ENCODE peak calls at places on chromosome 13, in six cellular contexts. One of them, this sample, is unnamed.

GRCh38 chr13:103605546-103606326 is 539.5 kb upstream of the SLC10A2 start:
- DNase-seq in Peyer's patch: no peak
- DNase-seq in body of pancreas: no peak
- DNase-seq in uterus: no peak
- DNase-seq in ovary: no peak
- DNase-seq in transverse colon: no peak
- DNase-seq in this sample: no peak

GRCh38 chr13:82654851-82655517 is 1227.3 kb downstream of the SLITRK1 start:
- DNase-seq in Peyer's patch: peak
- DNase-seq in body of pancreas: peak
- DNase-seq in uterus: no peak
- DNase-seq in ovary: no peak
- DNase-seq in transverse colon: peak
- DNase-seq in this sample: no peak

GRCh38 chr13:75704942-75705320 is 68.8 kb downstream of the LMO7 start:
- DNase-seq in Peyer's patch: peak
- DNase-seq in body of pancreas: peak
- DNase-seq in uterus: no peak
- DNase-seq in ovary: no peak
- DNase-seq in transverse colon: peak
- DNase-seq in this sample: no peak

GRCh38 chr13:108176685-108177274 is 38.6 kb downstream of the LIG4 start:
- DNase-seq in Peyer's patch: no peak
- DNase-seq in body of pancreas: peak
- DNase-seq in uterus: no peak
- DNase-seq in ovary: no peak
- DNase-seq in transverse colon: peak
- DNase-seq in this sample: no peak

GRCh38 chr13:44895584-44895983 is 93.7 kb downstream of the NUFIP1 start:
- DNase-seq in Peyer's patch: no peak
- DNase-seq in body of pancreas: no peak
- DNase-seq in uterus: no peak
- DNase-seq in ovary: no peak
- DNase-seq in transverse colon: no peak
- DNase-seq in this sample: no peak

GRCh38 chr13:99909836-99910619 is 61.5 kb downstream of the ZIC5 start:
- DNase-seq in Peyer's patch: no peak
- DNase-seq in body of pancreas: peak
- DNase-seq in uterus: no peak
- DNase-seq in ovary: no peak
- DNase-seq in transverse colon: no peak
- DNase-seq in this sample: no peak

GRCh38 chr13:87678353-87678752 is 7.2 kb downstream of the SLITRK5 start:
- DNase-seq in Peyer's patch: no peak
- DNase-seq in body of pancreas: no peak
- DNase-seq in uterus: no peak
- DNase-seq in ovary: no peak
- DNase-seq in transverse colon: no peak
- DNase-seq in this sample: no peak

GRCh38 chr13:36818483-36819063 is 449 bp upstream of the RFXAP start:
- DNase-seq in Peyer's patch: no peak
- DNase-seq in body of pancreas: no peak
- DNase-seq in uterus: no peak
- DNase-seq in ovary: no peak
- DNase-seq in transverse colon: no peak
- DNase-seq in this sample: no peak

GRCh38 chr13:40764587-40765403 is 6.2 kb downstream of the MRPS31 start:
- DNase-seq in Peyer's patch: no peak
- DNase-seq in body of pancreas: peak
- DNase-seq in uterus: no peak
- DNase-seq in ovary: no peak
- DNase-seq in transverse colon: no peak
- DNase-seq in this sample: no peak

GRCh38 chr13:32731074-32731473 is 144.8 kb downstream of the PDS5B start:
- DNase-seq in Peyer's patch: no peak
- DNase-seq in body of pancreas: no peak
- DNase-seq in uterus: no peak
- DNase-seq in ovary: no peak
- DNase-seq in transverse colon: no peak
- DNase-seq in this sample: no peak
- H3K27ac ChIP-seq in Peyer's patch: no peak
- H3K27ac ChIP-seq in body of pancreas: no peak
- H3K27ac ChIP-seq in uterus: peak
- H3K27ac ChIP-seq in ovary: no peak
- H3K27ac ChIP-seq in transverse colon: peak
- H3K27ac ChIP-seq in this sample: peak

DNA sequence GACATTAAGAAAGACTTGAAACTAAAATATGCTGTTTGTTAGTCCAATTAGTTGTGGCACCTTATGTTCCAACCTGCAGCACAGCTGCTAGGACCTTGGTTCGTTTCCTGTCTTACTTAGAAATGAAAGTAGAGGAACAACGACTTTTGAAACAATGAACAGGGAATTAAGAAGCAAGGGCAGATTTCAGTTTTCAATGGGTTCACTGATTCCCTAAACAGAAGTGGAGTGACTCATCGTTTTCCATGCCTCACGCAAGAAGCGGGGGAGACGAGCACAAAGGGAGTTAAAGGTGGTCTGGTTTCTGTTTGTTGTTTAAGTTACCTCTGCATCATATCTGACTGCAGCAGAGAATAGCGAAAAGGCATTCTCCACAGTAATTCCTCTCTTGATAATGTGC is 44.8 kb downstream of the PHF11 start:
- DNase-seq in Peyer's patch: no peak
- DNase-seq in body of pancreas: no peak
- DNase-seq in uterus: peak
- DNase-seq in ovary: no peak
- DNase-seq in transverse colon: no peak
- DNase-seq in this sample: no peak
- TF ChIP-seq POLR2A in Peyer's patch: no peak
- TF ChIP-seq POLR2A in body of pancreas: no peak
- TF ChIP-seq POLR2A in uterus: no peak
- TF ChIP-seq POLR2A in ovary: no peak
- TF ChIP-seq POLR2A in transverse colon: no peak
- TF ChIP-seq POLR2A in this sample: no peak

GRCh38 chr13:42907745-42908144 is 84.3 kb downstream of the EPSTI1 start:
- DNase-seq in Peyer's patch: no peak
- DNase-seq in body of pancreas: no peak
- DNase-seq in uterus: no peak
- DNase-seq in ovary: no peak
- DNase-seq in transverse colon: no peak
- DNase-seq in this sample: no peak

GRCh38 chr13:42906257-42906656 is 85.8 kb downstream of the EPSTI1 start:
- DNase-seq in Peyer's patch: no peak
- DNase-seq in body of pancreas: no peak
- DNase-seq in uterus: no peak
- DNase-seq in ovary: no peak
- DNase-seq in transverse colon: no peak
- DNase-seq in this sample: no peak

DNA sequence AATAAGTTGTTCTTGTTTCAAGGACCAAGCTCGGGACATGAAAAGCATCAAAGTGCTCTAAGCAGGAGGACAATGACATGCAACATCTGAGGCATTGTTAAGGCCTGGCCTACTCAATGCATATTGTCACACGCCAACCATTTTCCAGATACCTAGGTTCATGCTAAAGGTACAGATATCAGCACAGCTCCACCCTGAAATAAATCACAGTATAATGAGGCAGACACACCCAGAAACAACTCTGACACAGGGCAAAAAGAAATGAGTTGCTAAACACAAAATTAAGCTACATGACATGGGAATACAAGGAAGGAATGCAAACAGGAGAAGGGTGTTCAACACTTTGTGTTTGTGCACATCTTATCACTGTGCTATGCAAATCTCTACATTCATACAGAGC is 86.5 kb downstream of the EPSTI1 start:
- DNase-seq in Peyer's patch: no peak
- DNase-seq in body of pancreas: no peak
- DNase-seq in uterus: no peak
- DNase-seq in ovary: no peak
- DNase-seq in transverse colon: no peak
- DNase-seq in this sample: no peak
- H3K27ac ChIP-seq in Peyer's patch: no peak
- H3K27ac ChIP-seq in body of pancreas: no peak
- H3K27ac ChIP-seq in uterus: no peak
- H3K27ac ChIP-seq in ovary: no peak
- H3K27ac ChIP-seq in transverse colon: no peak
- H3K27ac ChIP-seq in this sample: no peak

GRCh38 chr13:90783273-90783672 is 564.2 kb upstream of the MIR17HG start:
- DNase-seq in Peyer's patch: no peak
- DNase-seq in body of pancreas: no peak
- DNase-seq in uterus: no peak
- DNase-seq in ovary: no peak
- DNase-seq in transverse colon: no peak
- DNase-seq in this sample: no peak

GRCh38 chr13:90792335-90792734 is 555.2 kb upstream of the MIR17HG start:
- DNase-seq in Peyer's patch: no peak
- DNase-seq in body of pancreas: no peak
- DNase-seq in uterus: no peak
- DNase-seq in ovary: no peak
- DNase-seq in transverse colon: no peak
- DNase-seq in this sample: no peak

GRCh38 chr13:90787007-90787406 is 560.5 kb upstream of the MIR17HG start:
- DNase-seq in Peyer's patch: no peak
- DNase-seq in body of pancreas: no peak
- DNase-seq in uterus: no peak
- DNase-seq in ovary: no peak
- DNase-seq in transverse colon: no peak
- DNase-seq in this sample: no peak
- TF ChIP-seq POLR2A in Peyer's patch: no peak
- TF ChIP-seq POLR2A in body of pancreas: no peak
- TF ChIP-seq POLR2A in uterus: no peak
- TF ChIP-seq POLR2A in ovary: no peak
- TF ChIP-seq POLR2A in transverse colon: no peak
- TF ChIP-seq POLR2A in this sample: no peak

DNA sequence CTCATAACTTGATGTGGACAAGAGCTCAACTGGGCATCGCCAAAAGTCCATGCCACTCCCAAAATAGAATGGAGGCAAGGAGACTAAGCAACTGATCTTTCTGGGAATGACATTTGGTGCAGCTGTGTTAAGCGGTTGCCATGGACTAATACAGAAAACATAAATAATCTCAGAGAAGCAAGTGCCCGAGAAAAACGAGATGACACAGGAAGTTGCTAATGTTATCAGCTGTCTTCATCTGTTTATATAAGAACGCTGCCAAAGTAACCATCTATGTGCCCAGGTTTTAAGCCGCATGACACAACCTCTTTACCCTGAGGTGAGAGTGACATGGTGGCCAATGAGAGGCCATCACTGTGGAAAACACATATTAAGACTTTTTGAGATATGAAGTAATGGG is 54.9 kb upstream of the SACS start:
- DNase-seq in Peyer's patch: no peak
- DNase-seq in body of pancreas: no peak
- DNase-seq in uterus: no peak
- DNase-seq in ovary: no peak
- DNase-seq in transverse colon: no peak
- DNase-seq in this sample: no peak
- H3K27ac ChIP-seq in Peyer's patch: no peak
- H3K27ac ChIP-seq in body of pancreas: no peak
- H3K27ac ChIP-seq in uterus: no peak
- H3K27ac ChIP-seq in ovary: no peak
- H3K27ac ChIP-seq in transverse colon: no peak
- H3K27ac ChIP-seq in this sample: no peak

DNA sequence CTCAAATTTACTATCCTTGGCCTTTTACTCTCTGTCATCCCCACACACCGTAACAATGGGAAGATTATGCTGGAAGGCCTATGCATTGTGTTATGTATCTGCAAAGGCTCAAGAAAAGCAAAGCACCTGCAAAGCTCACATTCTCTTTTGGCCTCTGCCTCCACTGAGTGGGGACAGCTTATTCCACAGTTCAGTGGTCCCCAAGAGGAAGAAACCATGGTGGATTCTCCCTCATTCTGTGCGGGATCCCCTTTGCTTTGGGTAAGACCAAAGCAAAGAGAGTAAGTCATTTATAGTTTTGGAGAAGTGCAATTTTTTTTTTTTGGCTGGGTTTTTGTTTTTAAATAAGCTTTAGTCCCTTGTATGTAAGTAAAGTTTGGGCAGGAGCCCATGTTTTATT is 530.5 kb downstream of the FGF9 start:
- DNase-seq in Peyer's patch: no peak
- DNase-seq in body of pancreas: no peak
- DNase-seq in uterus: no peak
- DNase-seq in ovary: no peak
- DNase-seq in transverse colon: no peak
- DNase-seq in this sample: no peak
- TF ChIP-seq POLR2A in Peyer's patch: no peak
- TF ChIP-seq POLR2A in body of pancreas: no peak
- TF ChIP-seq POLR2A in uterus: no peak
- TF ChIP-seq POLR2A in ovary: no peak
- TF ChIP-seq POLR2A in transverse colon: no peak
- TF ChIP-seq POLR2A in this sample: no peak

DNA sequence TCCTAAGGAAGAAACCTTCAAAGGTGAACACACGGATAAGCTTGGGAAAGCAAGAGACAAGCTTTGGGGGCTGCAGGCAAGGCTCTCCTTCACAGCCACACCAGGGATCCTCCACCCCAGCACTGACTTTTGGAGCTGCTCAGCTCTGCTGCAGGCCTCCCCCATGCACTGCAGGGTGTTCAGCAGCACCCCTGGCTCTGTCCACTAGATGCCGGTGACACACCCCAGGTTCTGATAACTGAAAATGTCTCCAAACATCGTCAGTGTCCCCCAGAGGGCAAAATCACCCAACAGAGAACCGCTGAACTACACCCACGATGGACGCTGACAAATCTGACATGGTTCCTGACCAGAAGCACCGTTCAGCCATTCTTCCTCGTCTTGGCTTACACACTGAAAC is 90.5 kb downstream of the STK24 start:
- DNase-seq in Peyer's patch: no peak
- DNase-seq in body of pancreas: no peak
- DNase-seq in uterus: no peak
- DNase-seq in ovary: no peak
- DNase-seq in transverse colon: no peak
- DNase-seq in this sample: no peak
- H3K27ac ChIP-seq in Peyer's patch: no peak
- H3K27ac ChIP-seq in body of pancreas: no peak
- H3K27ac ChIP-seq in uterus: no peak
- H3K27ac ChIP-seq in ovary: no peak
- H3K27ac ChIP-seq in transverse colon: peak
- H3K27ac ChIP-seq in this sample: no peak

DNA sequence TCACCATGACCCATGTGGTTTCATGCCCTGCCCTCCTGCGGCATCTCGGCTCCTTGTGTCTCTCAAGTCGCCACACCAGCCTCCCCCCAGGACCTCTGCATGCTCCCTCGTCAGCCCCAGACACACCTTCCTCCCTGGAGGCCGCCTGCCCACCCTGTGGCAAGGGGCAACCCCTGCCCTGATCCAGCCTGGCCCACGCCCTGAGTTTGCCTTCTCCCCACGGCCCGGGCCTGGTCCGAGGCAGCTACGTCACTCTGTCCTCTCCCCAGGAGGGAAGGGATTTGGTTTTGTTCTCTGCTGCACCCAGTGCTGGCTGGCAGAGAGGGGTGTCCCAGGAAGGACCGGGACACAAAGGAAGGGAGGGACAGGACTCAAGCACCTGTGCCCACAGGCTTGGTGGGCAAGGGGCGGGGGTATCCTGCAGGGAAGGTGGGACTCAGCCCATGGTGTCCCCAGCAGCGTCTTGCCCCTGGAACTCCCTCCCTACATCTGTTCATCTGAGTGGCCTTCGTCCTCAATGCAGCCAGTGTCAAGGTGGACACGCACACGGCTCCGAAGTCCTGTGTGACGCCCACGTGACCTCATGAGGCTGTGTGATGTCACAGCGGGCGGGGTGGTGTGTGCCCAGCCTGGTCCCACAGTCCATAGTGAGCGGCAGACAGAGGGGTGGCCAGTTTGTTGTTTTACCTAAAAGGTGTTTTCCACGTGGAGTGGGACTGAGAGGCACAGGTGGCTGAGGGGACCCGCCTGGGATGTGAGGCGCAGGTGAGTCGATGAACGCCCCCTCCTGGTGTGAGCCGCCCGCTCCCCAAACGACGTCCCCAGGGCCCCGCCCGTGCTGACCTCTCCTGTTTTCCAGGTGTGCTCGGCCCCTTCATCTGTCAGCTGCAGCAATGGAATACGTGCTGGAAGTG is at the start of gene TEX29:
- DNase-seq in Peyer's patch: peak
- DNase-seq in body of pancreas: no peak
- DNase-seq in uterus: no peak
- DNase-seq in ovary: no peak
- DNase-seq in transverse colon: no peak
- DNase-seq in this sample: no peak
- TF ChIP-seq POLR2A in Peyer's patch: no peak
- TF ChIP-seq POLR2A in body of pancreas: no peak
- TF ChIP-seq POLR2A in uterus: no peak
- TF ChIP-seq POLR2A in ovary: no peak
- TF ChIP-seq POLR2A in transverse colon: no peak
- TF ChIP-seq POLR2A in this sample: no peak